ENCODE peak calls at places on chromosomes 4 and X, in seven cellular contexts. Z is tibial artery, N is activated gamma-delta T cell treated with Interleukin-2 at 50 U/mL for 16 hours, F is skeletal muscle cell, U is epithelial cell of esophagus, K is M059J, P is H54. T is an unnamed sample.
A peak's percentile ranks its signal among the peaks of the same experiment; 100 is the strongest.

GRCh38 chr4:184979461-184980124 is 38.7 kb upstream of the HELT start:
- DNase-seq in Z (no peak), N (no peak), F (no peak), U (no peak), K (no peak), P (no peak), T (no peak)

GRCh38 chr4:45063701-45064100 is 337.3 kb upstream of the GNPDA2 start:
- DNase-seq in Z (no peak), N (no peak), F (no peak), U (no peak), K (no peak), P (no peak), T (no peak)

GRCh38 chr4:161714022-161714751 is 449.6 kb downstream of the FSTL5 start:
- DNase-seq in Z (no peak), N (no peak), F (peak; percentile 78), U (peak; percentile 96), K (peak; percentile 76), P (peak; percentile 4), T (no peak)

GRCh38 chr4:105306820-105307219 is 160.1 kb downstream of the TET2 start:
- DNase-seq in Z (no peak), N (no peak), F (no peak), U (no peak), K (no peak), P (no peak), T (no peak)

GRCh38 chr4:40484346-40484745 is 145.3 kb downstream of the RBM47 start:
- DNase-seq in Z (no peak), N (no peak), F (no peak), U (peak; percentile 36), K (peak; percentile 61), P (no peak), T (no peak)

GRCh38 chr4:87492617-87493016 is 36.6 kb downstream of the SPARCL1 start:
- DNase-seq in Z (peak; percentile 80), N (no peak), F (no peak), U (no peak), K (no peak), P (no peak), T (no peak)

GRCh38 chrX:150982786-150983525 is at the start of gene HMGB3:
- DNase-seq in Z (peak; percentile 76), N (peak; percentile 60), F (peak; percentile 71), U (peak; percentile 94), K (peak; percentile 98), P (peak; percentile 96), T (peak; percentile 57)

GRCh38 chr4:168524006-168524405 is 27.2 kb downstream of the PALLD start:
- DNase-seq in Z (no peak), N (no peak), F (peak; percentile 76), U (peak; percentile 76), K (peak; percentile 84), P (no peak), T (no peak)

GRCh38 chr4:3021627-3022026 is 52.7 kb downstream of the HTT-AS start:
- DNase-seq in Z (peak; percentile 19), N (no peak), F (no peak), U (no peak), K (no peak), P (no peak), T (no peak)

GRCh38 chr4:144709159-144709558 is 63.2 kb downstream of the HHIP start:
- DNase-seq in Z (no peak), N (no peak), F (peak; percentile 71), U (peak; percentile 24), K (peak; percentile 89), P (peak; percentile 7), T (no peak)

GRCh38 chrX:40207626-40208025 is 109.9 kb upstream of the BCOR start:
- DNase-seq in Z (no peak), N (no peak), F (no peak), U (peak; percentile 1), K (peak; percentile 82), P (peak; percentile 45), T (no peak)

GRCh38 chr4:107691378-107691777 is 28.7 kb downstream of the PAPSS1 start:
- DNase-seq in Z (no peak), N (no peak), F (no peak), U (no peak), K (no peak), P (no peak), T (no peak)

GRCh38 chrX:118839334-118839958 is 15.8 kb downstream of the ZCCHC12 start:
- DNase-seq in Z (peak; percentile 78), N (peak; percentile 56), F (no peak), U (peak; percentile 23), K (peak; percentile 66), P (peak; percentile 59), T (peak; percentile 77)

GRCh38 chrX:106935175-106935574 is 15.0 kb downstream of the CLDN2 start:
- DNase-seq in Z (no peak), N (no peak), F (no peak), U (no peak), K (no peak), P (no peak), T (no peak)

GRCh38 chr4:35725131-35725530 is 519.2 kb downstream of the ARAP2 start:
- DNase-seq in Z (no peak), N (no peak), F (no peak), U (peak; percentile 24), K (no peak), P (no peak), T (no peak)

GRCh38 chr4:145976680-145977079 is 38.1 kb upstream of the ZNF827 start:
- DNase-seq in Z (no peak), N (no peak), F (no peak), U (no peak), K (no peak), P (no peak), T (no peak)

GRCh38 chrX:136780738-136781137 is at the start of gene ARHGEF6:
- DNase-seq in Z (no peak), N (peak; percentile 28), F (no peak), U (no peak), K (peak; percentile 50), P (no peak), T (no peak)

GRCh38 chrX:103210056-103210455 is 4.9 kb upstream of the BEX4 start:
- DNase-seq in Z (no peak), N (no peak), F (no peak), U (peak; percentile 54), K (no peak), P (no peak), T (no peak)

GRCh38 chr4:142781114-142781513 is 65.0 kb downstream of the INPP4B start:
- DNase-seq in Z (no peak), N (no peak), F (no peak), U (no peak), K (peak; percentile 29), P (no peak), T (no peak)

GRCh38 chrX:24988314-24988713 is 27.5 kb downstream of the ARX start:
- DNase-seq in Z (no peak), N (no peak), F (no peak), U (no peak), K (no peak), P (no peak), T (no peak)

GRCh38 chr4:26402458-26402857 is 81.6 kb downstream of the RBPJ start:
- DNase-seq in Z (no peak), N (no peak), F (no peak), U (no peak), K (no peak), P (no peak), T (no peak)

GRCh38 chr4:86496094-86497060 is 97.7 kb upstream of the PTPN13 start:
- DNase-seq in Z (no peak), N (no peak), F (no peak), U (peak; percentile 87), K (peak; percentile 41), P (no peak), T (peak; percentile 57)

GRCh38 chr4:127995776-127996175 is 30.6 kb downstream of the ABHD18 start:
- DNase-seq in Z (no peak), N (no peak), F (no peak), U (peak; percentile 82), K (peak; percentile 85), P (no peak), T (no peak)

GRCh38 chrX:8743126-8743732 is 11.3 kb upstream of the ANOS1 start:
- DNase-seq in Z (no peak), N (peak; percentile 63), F (no peak), U (peak; percentile 55), K (peak; percentile 39), P (no peak), T (no peak)

GRCh38 chr4:101348367-101348827 is 1.1 kb upstream of the PPP3CA start:
- DNase-seq in Z (no peak), N (no peak), F (no peak), U (peak; percentile 45), K (peak; percentile 35), P (no peak), T (no peak)

GRCh38 chrX:1394731-1395501 is 3.0 kb upstream of the SLC25A6 start:
- DNase-seq in Z (peak; percentile 68), N (no peak), F (no peak), U (no peak), K (no peak), P (no peak), T (peak; percentile 33)

GRCh38 chrX:9842541-9842940 is 56.3 kb downstream of the SHROOM2 start:
- DNase-seq in Z (no peak), N (no peak), F (no peak), U (no peak), K (peak; percentile 24), P (no peak), T (no peak)

GRCh38 chr4:176499518-176499917 is 179.8 kb downstream of the SPCS3 start:
- DNase-seq in Z (no peak), N (no peak), F (peak; percentile 43), U (no peak), K (peak; percentile 74), P (peak; percentile 4), T (no peak)

GRCh38 chrX:50812995-50813842 is 775 bp downstream of the SHROOM4 start:
- DNase-seq in Z (peak; percentile 63), N (no peak), F (no peak), U (peak; percentile 54), K (peak; percentile 55), P (no peak), T (peak; percentile 21)

GRCh38 chrX:130085551-130085986 is 24.7 kb downstream of the ELF4 start:
- DNase-seq in Z (no peak), N (no peak), F (no peak), U (no peak), K (no peak), P (no peak), T (no peak)

GRCh38 chr4:88697113-88697512 is 516 bp downstream of the NAP1L5 start:
- DNase-seq in Z (no peak), N (no peak), F (no peak), U (no peak), K (peak; percentile 28), P (no peak), T (peak; percentile 55)

GRCh38 chr4:126630171-126630570 is 1002.6 kb upstream of the INTU start:
- DNase-seq in Z (no peak), N (no peak), F (peak; percentile 26), U (no peak), K (no peak), P (no peak), T (no peak)

GRCh38 chr4:168842186-168842585 is 167.9 kb downstream of the CBR4 start:
- DNase-seq in Z (no peak), N (no peak), F (no peak), U (peak; percentile 41), K (no peak), P (no peak), T (no peak)

GRCh38 chr4:113476800-113477199 is 284.7 kb downstream of the CAMK2D start:
- DNase-seq in Z (no peak), N (no peak), F (no peak), U (peak; percentile 92), K (peak; percentile 46), P (no peak), T (no peak)

GRCh38 chrX:147573266-147573665 is 338.5 kb upstream of the FMR1 start:
- DNase-seq in Z (no peak), N (no peak), F (no peak), U (no peak), K (no peak), P (no peak), T (no peak)

GRCh38 chr4:10875144-10875799 is 190.7 kb upstream of the CLNK start:
- DNase-seq in Z (no peak), N (no peak), F (no peak), U (no peak), K (no peak), P (no peak), T (no peak)

GRCh38 chrX:123878177-123878576 is 18.3 kb downstream of the XIAP start:
- DNase-seq in Z (no peak), N (no peak), F (no peak), U (no peak), K (peak; percentile 45), P (no peak), T (no peak)

GRCh38 chr4:152102184-152103000 is 341.6 kb upstream of the GATB start:
- DNase-seq in Z (no peak), N (no peak), F (no peak), U (peak; percentile 96), K (peak; percentile 31), P (no peak), T (no peak)

T was measured in ovary.